ENCODE peak calls at places on chromosome 10, in eight cellular contexts. N is cardiac muscle cell, I is gastrocnemius medialis, H is AG09319, E is bronchial epithelial cell, R is endothelial cell, S is cardiac fibroblast, F is HFFc6. Z is an unnamed sample.

GRCh38 chr10:58107506-58107905 is 160.2 kb downstream of the IPMK start:
- DNase-seq in N (peak), I (no peak), H (no peak), E (peak), R (no peak), S (peak), F (peak), Z (no peak)

GRCh38 chr10:45106257-45106856 is 105.6 kb downstream of the ZNF22 start:
- DNase-seq in N (no peak), I (no peak), H (no peak), E (no peak), R (no peak), S (no peak), F (no peak), Z (no peak)

GRCh38 chr10:129740532-129741279 is 223.4 kb downstream of the EBF3 start:
- DNase-seq in N (no peak), I (no peak), H (no peak), E (no peak), R (no peak), S (no peak), F (no peak), Z (no peak)

GRCh38 chr10:133544506-133544905 is 17.3 kb downstream of the CYP2E1 start:
- DNase-seq in N (no peak), I (no peak), H (no peak), E (no peak), R (no peak), S (no peak), F (no peak), Z (no peak)

GRCh38 chr10:73494877-73495225 is 973 bp downstream of the PPP3CB start:
- DNase-seq in N (peak), I (no peak), H (no peak), E (peak), R (no peak), S (peak), F (no peak), Z (no peak)

GRCh38 chr10:33460461-33461294 is 126.2 kb upstream of the NRP1 start:
- DNase-seq in N (peak), I (peak), H (no peak), E (no peak), R (no peak), S (peak), F (peak), Z (no peak)

GRCh38 chr10:71835671-71836593 is 15.1 kb downstream of the PSAP start:
- DNase-seq in N (peak), I (peak), H (peak), E (no peak), R (no peak), S (peak), F (peak), Z (no peak)

GRCh38 chr10:78864761-78865517 is 203.8 kb upstream of the ZMIZ1 start:
- DNase-seq in N (no peak), I (no peak), H (no peak), E (no peak), R (no peak), S (no peak), F (no peak), Z (no peak)

GRCh38 chr10:27153325-27153724 is 859 bp downstream of the YME1L1 start:
- DNase-seq in N (peak), I (no peak), H (no peak), E (no peak), R (no peak), S (no peak), F (no peak), Z (no peak)

GRCh38 chr10:35640474-35640873 is 1.6 kb downstream of the FZD8 start:
- DNase-seq in N (peak), I (peak), H (no peak), E (peak), R (peak), S (peak), F (no peak), Z (no peak)

GRCh38 chr10:74223755-74224530 is 72.9 kb downstream of the ADK start:
- DNase-seq in N (peak), I (no peak), H (no peak), E (peak), R (no peak), S (peak), F (peak), Z (no peak)

GRCh38 chr10:4351723-4352565 is 474.1 kb upstream of the AKR1E2 start:
- DNase-seq in N (peak), I (no peak), H (no peak), E (peak), R (no peak), S (peak), F (peak), Z (no peak)

GRCh38 chr10:114631090-114631677 is 26.9 kb downstream of the ABLIM1 start:
- DNase-seq in N (no peak), I (no peak), H (no peak), E (peak), R (no peak), S (no peak), F (no peak), Z (no peak)

GRCh38 chr10:12382956-12383531 is 33.7 kb downstream of the CAMK1D start:
- DNase-seq in N (no peak), I (no peak), H (no peak), E (no peak), R (no peak), S (no peak), F (peak), Z (no peak)

GRCh38 chr10:96377816-96378294 is 19.1 kb upstream of the OPALIN start:
- DNase-seq in N (peak), I (no peak), H (no peak), E (no peak), R (no peak), S (no peak), F (peak), Z (no peak)

GRCh38 chr10:88386878-88387773 is 196.0 kb downstream of the RNLS start:
- DNase-seq in N (peak), I (peak), H (peak), E (peak), R (no peak), S (peak), F (peak), Z (no peak)

DNA sequence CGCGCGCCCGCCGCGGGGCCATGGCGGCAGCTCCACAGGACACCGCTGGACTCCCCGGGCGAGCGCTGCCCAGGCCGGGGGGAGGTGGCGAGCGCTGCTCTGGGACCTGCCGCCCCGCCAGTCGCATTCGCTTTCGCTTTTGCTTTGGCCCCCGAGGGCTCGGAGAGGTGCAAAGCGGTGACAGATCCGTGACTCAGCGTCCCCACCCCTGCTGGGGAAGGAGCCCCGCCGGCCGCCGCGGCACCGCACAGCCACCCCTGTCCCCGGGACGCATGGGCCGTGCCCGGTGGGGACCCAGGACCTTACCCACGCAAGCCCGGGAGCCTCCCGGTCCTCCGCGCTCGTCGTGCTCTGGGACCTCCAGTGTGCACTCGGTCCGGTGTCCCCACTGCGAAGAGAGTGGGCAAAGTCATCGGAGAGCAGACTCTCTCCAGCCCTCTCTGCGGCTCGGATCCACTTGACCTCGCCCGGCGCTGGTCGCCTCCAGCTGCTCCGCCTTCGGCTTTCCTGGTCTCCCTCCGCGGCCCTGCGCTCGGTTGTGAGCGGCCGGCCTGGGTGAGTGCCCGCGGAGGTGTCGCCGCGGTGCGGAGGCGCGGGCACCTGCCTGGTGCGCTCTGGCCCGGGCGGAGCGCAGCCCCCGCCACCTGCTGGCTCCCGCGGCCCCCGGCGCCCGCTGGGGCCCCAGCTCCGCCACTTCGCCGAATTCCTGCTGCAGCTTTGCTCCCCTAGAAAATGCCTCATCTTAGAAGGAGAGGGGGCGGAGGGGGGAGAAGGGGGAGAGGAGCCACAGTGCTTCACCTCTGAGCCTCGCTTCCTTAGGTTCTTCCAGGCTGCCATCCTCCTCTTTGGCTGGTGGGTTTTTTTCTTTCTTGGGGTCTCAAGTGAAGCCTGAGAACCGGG is at the start of gene IL15RA:
- DNase-seq in N (peak), I (peak), H (peak), E (peak), R (peak), S (peak), F (peak), Z (no peak)
- TF ChIP-seq CTCF in N (no peak), I (peak), H (no peak), E (no peak), R (no peak), S (no peak), F (no peak), Z (peak)

GRCh38 chr10:794382-794956 is 105.0 kb upstream of the DIP2C start:
- DNase-seq in N (peak), I (peak), H (no peak), E (no peak), R (no peak), S (peak), F (peak), Z (no peak)
- TF ChIP-seq CTCF in N (peak), I (no peak), H (peak), E (no peak), R (no peak), S (peak), F (peak), Z (peak)

GRCh38 chr10:29127731-29128130 is 161.1 kb upstream of the LYZL1 start:
- DNase-seq in N (no peak), I (no peak), H (no peak), E (no peak), R (no peak), S (no peak), F (no peak), Z (no peak)

GRCh38 chr10:29132821-29133156 is 156.1 kb upstream of the LYZL1 start:
- DNase-seq in N (no peak), I (no peak), H (no peak), E (no peak), R (no peak), S (no peak), F (no peak), Z (no peak)

GRCh38 chr10:29127037-29127436 is 161.8 kb upstream of the LYZL1 start:
- DNase-seq in N (no peak), I (no peak), H (no peak), E (no peak), R (no peak), S (no peak), F (no peak), Z (no peak)

GRCh38 chr10:29131952-29132820 is 156.7 kb upstream of the LYZL1 start:
- DNase-seq in N (peak), I (no peak), H (no peak), E (no peak), R (no peak), S (peak), F (peak), Z (no peak)

DNA sequence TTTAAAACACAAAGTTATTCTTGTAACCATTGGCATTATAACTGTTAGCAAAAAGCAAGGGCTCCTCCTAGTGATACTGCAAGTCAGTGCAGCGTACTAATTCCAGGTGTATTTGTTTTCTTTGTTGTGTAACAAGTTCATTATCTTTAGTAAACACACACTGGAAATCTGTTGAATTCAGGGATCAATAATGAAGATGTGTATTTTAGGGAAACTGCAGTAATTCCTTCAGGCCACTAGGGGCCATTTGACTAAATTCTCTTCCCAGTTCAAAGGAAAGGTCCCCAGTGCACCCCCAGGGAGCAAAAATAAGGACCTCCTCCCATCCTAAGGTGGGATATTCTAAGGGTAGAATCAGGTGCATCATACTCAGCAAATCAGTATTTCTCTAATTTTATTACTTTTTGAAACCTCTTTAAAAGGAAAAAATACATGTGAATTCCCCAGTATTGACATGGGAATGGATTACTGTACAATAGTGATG is 158.6 kb upstream of the LYZL1 start:
- DNase-seq in N (peak), I (no peak), H (no peak), E (peak), R (no peak), S (peak), F (peak), Z (no peak)
- TF ChIP-seq CTCF in N (peak), I (no peak), H (peak), E (peak), R (peak), S (peak), F (peak), Z (peak)

DNA sequence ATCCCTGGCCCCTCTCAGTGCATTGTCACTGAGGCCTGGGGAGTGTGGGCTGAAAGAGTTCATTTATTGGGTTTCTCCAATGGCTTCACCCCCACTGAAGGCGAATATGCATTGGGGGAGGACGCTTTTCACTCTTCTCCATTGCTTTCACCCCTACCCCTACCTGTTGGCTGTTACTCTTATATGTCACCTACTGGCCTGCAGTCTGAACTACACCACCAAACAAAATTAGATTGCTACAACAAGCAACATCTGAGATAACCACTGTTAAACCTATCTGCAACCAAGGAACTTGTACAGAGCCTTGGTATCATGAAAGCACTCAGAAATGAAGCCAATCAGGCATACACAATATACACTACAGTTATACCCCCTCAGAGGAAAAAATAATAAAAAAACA is 203.7 kb downstream of the REEP3 start:
- DNase-seq in N (no peak), I (no peak), H (no peak), E (no peak), R (no peak), S (no peak), F (no peak), Z (no peak)
- TF ChIP-seq CTCF in N (no peak), I (no peak), H (no peak), E (peak), R (no peak), S (peak), F (peak), Z (no peak)

GRCh38 chr10:70052462-70053211 is at the start of gene MACROH2A2:
- DNase-seq in N (peak), I (peak), H (peak), E (peak), R (peak), S (peak), F (no peak), Z (no peak)
- TF ChIP-seq CTCF in N (peak), I (peak), H (peak), E (peak), R (no peak), S (peak), F (peak), Z (peak)

DNA sequence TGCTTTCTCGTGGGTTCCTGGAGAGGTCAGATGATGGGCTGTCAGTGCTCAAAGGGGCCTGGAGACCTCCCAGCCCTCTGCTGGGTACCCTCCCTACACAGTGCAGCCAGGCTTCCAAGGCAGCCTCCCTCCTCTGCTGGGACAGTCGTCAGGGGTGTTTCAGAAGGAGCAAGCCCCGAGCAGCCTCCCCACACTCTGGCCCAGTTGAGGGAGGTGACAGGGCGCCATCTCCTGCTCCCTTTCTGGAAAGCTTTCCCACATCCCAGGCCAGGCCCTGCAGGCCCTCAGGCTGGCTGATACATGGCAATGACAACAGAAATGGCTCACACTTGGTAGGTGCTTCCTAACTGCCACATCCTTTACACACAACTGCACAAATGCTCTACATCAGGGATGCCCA is 32.1 kb downstream of the KCNMA1 start:
- DNase-seq in N (no peak), I (no peak), H (no peak), E (no peak), R (peak), S (no peak), F (peak), Z (no peak)
- TF ChIP-seq CTCF in N (no peak), I (no peak), H (peak), E (peak), R (no peak), S (no peak), F (peak), Z (peak)

GRCh38 chr10:22911889-22912762 is 15.7 kb upstream of the ARMC3 start:
- DNase-seq in N (peak), I (no peak), H (no peak), E (peak), R (no peak), S (peak), F (no peak), Z (no peak)
- TF ChIP-seq CTCF in N (no peak), I (no peak), H (no peak), E (no peak), R (no peak), S (no peak), F (no peak), Z (peak)

Z was measured in chondrocyte.